ENCODE peak calls at places on chromosomes 1 and 21, in four cellular contexts. One of them, this sample, is unnamed.

GRCh38 chr1:109530457-109531204 is 9.0 kb upstream of the GPR61 start:
- DNase-seq in fibroblast of lung: no peak
- DNase-seq in dorsolateral prefrontal cortex: no peak
- DNase-seq in HS-5: no peak
- DNase-seq in this sample: no peak

GRCh38 chr1:59223943-59224639 is 72.8 kb upstream of the FGGY start:
- DNase-seq in dorsolateral prefrontal cortex: no peak
- DNase-seq in HS-5: no peak
- DNase-seq in fibroblast of lung: no peak
- DNase-seq in this sample: no peak

GRCh38 chr21:39685236-39685635 is 59.7 kb upstream of the IGSF5 start:
- DNase-seq in dorsolateral prefrontal cortex: no peak
- DNase-seq in HS-5: no peak
- DNase-seq in fibroblast of lung: no peak
- DNase-seq in this sample: no peak

GRCh38 chr1:17586172-17586963 is 46.9 kb downstream of the ARHGEF10L start:
- DNase-seq in fibroblast of lung: peak
- DNase-seq in dorsolateral prefrontal cortex: no peak
- DNase-seq in HS-5: peak
- DNase-seq in this sample: no peak

GRCh38 chr1:86504130-86504479 is 35.4 kb downstream of the CLCA1 start:
- DNase-seq in HS-5: no peak
- DNase-seq in dorsolateral prefrontal cortex: no peak
- DNase-seq in fibroblast of lung: peak
- DNase-seq in this sample: no peak

GRCh38 chr1:224769987-224770693 is 154.0 kb downstream of the CNIH3 start:
- DNase-seq in fibroblast of lung: peak
- DNase-seq in dorsolateral prefrontal cortex: no peak
- DNase-seq in HS-5: peak
- DNase-seq in this sample: no peak

GRCh38 chr1:224498574-224499170 is 64.1 kb upstream of the WDR26 start:
- DNase-seq in dorsolateral prefrontal cortex: no peak
- DNase-seq in fibroblast of lung: peak
- DNase-seq in HS-5: no peak
- DNase-seq in this sample: no peak

GRCh38 chr1:27539901-27540861 is 50.2 kb upstream of the WASF2 start:
- DNase-seq in fibroblast of lung: peak
- DNase-seq in HS-5: peak
- DNase-seq in dorsolateral prefrontal cortex: no peak
- DNase-seq in this sample: no peak

GRCh38 chr1:209662879-209663327 is 10.7 kb upstream of the LAMB3 start:
- DNase-seq in dorsolateral prefrontal cortex: no peak
- DNase-seq in HS-5: no peak
- DNase-seq in fibroblast of lung: peak
- DNase-seq in this sample: no peak

GRCh38 chr1:57637155-57637554 is 213.3 kb upstream of the DAB1 start:
- DNase-seq in fibroblast of lung: peak
- DNase-seq in HS-5: peak
- DNase-seq in dorsolateral prefrontal cortex: no peak
- DNase-seq in this sample: no peak

GRCh38 chr1:22295856-22296255 is 153.0 kb upstream of the WNT4 start:
- DNase-seq in HS-5: no peak
- DNase-seq in fibroblast of lung: no peak
- DNase-seq in dorsolateral prefrontal cortex: no peak
- DNase-seq in this sample: no peak

GRCh38 chr1:226064168-226064815 is 1.8 kb downstream of the H3-3A start:
- DNase-seq in HS-5: no peak
- DNase-seq in fibroblast of lung: peak
- DNase-seq in dorsolateral prefrontal cortex: no peak
- DNase-seq in this sample: no peak

GRCh38 chr1:169712309-169712631 is 850 bp upstream of the SELL start:
- DNase-seq in fibroblast of lung: no peak
- DNase-seq in HS-5: no peak
- DNase-seq in dorsolateral prefrontal cortex: no peak
- DNase-seq in this sample: no peak

GRCh38 chr1:78292361-78292760 is 198.4 kb upstream of the PTGFR start:
- DNase-seq in dorsolateral prefrontal cortex: no peak
- DNase-seq in HS-5: peak
- DNase-seq in fibroblast of lung: no peak
- DNase-seq in this sample: no peak

GRCh38 chr1:6108937-6109636 is 63.4 kb downstream of the KCNAB2 start:
- DNase-seq in HS-5: peak
- DNase-seq in fibroblast of lung: peak
- DNase-seq in dorsolateral prefrontal cortex: no peak
- DNase-seq in this sample: no peak

GRCh38 chr1:32774950-32775634 is 42.1 kb downstream of the YARS1 start:
- DNase-seq in dorsolateral prefrontal cortex: no peak
- DNase-seq in fibroblast of lung: peak
- DNase-seq in HS-5: no peak
- DNase-seq in this sample: no peak

GRCh38 chr1:230386863-230387262 is 39.3 kb downstream of the PGBD5 start:
- DNase-seq in HS-5: no peak
- DNase-seq in fibroblast of lung: no peak
- DNase-seq in dorsolateral prefrontal cortex: no peak
- DNase-seq in this sample: no peak

GRCh38 chr1:243364866-243365265 is 109.0 kb downstream of the SDCCAG8 start:
- DNase-seq in dorsolateral prefrontal cortex: no peak
- DNase-seq in fibroblast of lung: no peak
- DNase-seq in HS-5: no peak
- DNase-seq in this sample: no peak

GRCh38 chr1:84272401-84272800 is 29.1 kb upstream of the SAMD13 start:
- DNase-seq in HS-5: no peak
- DNase-seq in dorsolateral prefrontal cortex: no peak
- DNase-seq in fibroblast of lung: no peak
- DNase-seq in this sample: no peak

GRCh38 chr1:11977625-11978024 is 2.6 kb upstream of the MFN2 start:
- DNase-seq in dorsolateral prefrontal cortex: no peak
- DNase-seq in fibroblast of lung: no peak
- DNase-seq in HS-5: no peak
- DNase-seq in this sample: no peak

GRCh38 chr1:176450526-176450925 is 12.4 kb upstream of the PAPPA2 start:
- DNase-seq in fibroblast of lung: no peak
- DNase-seq in dorsolateral prefrontal cortex: no peak
- DNase-seq in HS-5: no peak
- DNase-seq in this sample: no peak

This sample was measured in cortex of kidney.